ENCODE peak calls at places on chromosome 13, in six cellular contexts. One of them, this sample, is unnamed.

GRCh38 chr13:44303681-44304432 is 69.8 kb upstream of the SERP2 start:
- DNase-seq in GM12878: no peak
- DNase-seq in A549: no peak
- DNase-seq in left ventricle myocardium inferior: peak; percentile 78
- DNase-seq in H9: no peak
- DNase-seq in GM23338: no peak
- DNase-seq in this sample: peak; percentile 39

GRCh38 chr13:26459276-26460131 is 98.0 kb upstream of the WASF3 start:
- DNase-seq in left ventricle myocardium inferior: peak; percentile 79
- DNase-seq in GM23338: no peak
- DNase-seq in H9: no peak
- DNase-seq in GM12878: no peak
- DNase-seq in A549: no peak
- DNase-seq in this sample: no peak

GRCh38 chr13:78437781-78438180 is 165.6 kb downstream of the POU4F1 start:
- DNase-seq in GM12878: no peak
- DNase-seq in A549: no peak
- DNase-seq in H9: no peak
- DNase-seq in left ventricle myocardium inferior: no peak
- DNase-seq in GM23338: no peak
- DNase-seq in this sample: no peak

GRCh38 chr13:114062341-114062740 is 70.1 kb downstream of the RASA3 start:
- DNase-seq in A549: no peak
- DNase-seq in H9: no peak
- DNase-seq in GM12878: no peak
- DNase-seq in GM23338: no peak
- DNase-seq in left ventricle myocardium inferior: no peak
- DNase-seq in this sample: no peak

GRCh38 chr13:113647351-113648217 is 10.4 kb downstream of the ATP4B start:
- DNase-seq in left ventricle myocardium inferior: peak; percentile 89
- DNase-seq in H9: no peak
- DNase-seq in GM23338: no peak
- DNase-seq in GM12878: no peak
- DNase-seq in A549: peak; percentile 79
- DNase-seq in this sample: peak; percentile 45

GRCh38 chr13:27463500-27463899 is 13.1 kb upstream of the MTIF3 start:
- DNase-seq in GM23338: no peak
- DNase-seq in A549: no peak
- DNase-seq in left ventricle myocardium inferior: no peak
- DNase-seq in H9: no peak
- DNase-seq in GM12878: no peak
- DNase-seq in this sample: no peak

GRCh38 chr13:107678075-107678689 is 537.2 kb downstream of the LIG4 start:
- DNase-seq in H9: no peak
- DNase-seq in GM23338: peak; percentile 39
- DNase-seq in A549: no peak
- DNase-seq in left ventricle myocardium inferior: no peak
- DNase-seq in GM12878: no peak
- DNase-seq in this sample: no peak

GRCh38 chr13:46553521-46553885 is 533 bp downstream of the LRCH1 start:
- DNase-seq in GM12878: no peak
- DNase-seq in left ventricle myocardium inferior: no peak
- DNase-seq in A549: no peak
- DNase-seq in H9: no peak
- DNase-seq in GM23338: peak; percentile 51
- DNase-seq in this sample: peak; percentile 34

GRCh38 chr13:114263590-114263989 is 17.8 kb upstream of the UPF3A start:
- DNase-seq in GM23338: no peak
- DNase-seq in left ventricle myocardium inferior: no peak
- DNase-seq in GM12878: peak; percentile 9
- DNase-seq in A549: no peak
- DNase-seq in H9: no peak
- DNase-seq in this sample: no peak

GRCh38 chr13:26019241-26019640 is 32.6 kb downstream of the SHISA2 start:
- DNase-seq in left ventricle myocardium inferior: no peak
- DNase-seq in H9: no peak
- DNase-seq in GM23338: no peak
- DNase-seq in A549: no peak
- DNase-seq in GM12878: no peak
- DNase-seq in this sample: no peak

GRCh38 chr13:77184455-77184854 is 142.4 kb downstream of the MYCBP2 start:
- DNase-seq in GM12878: peak; percentile 87
- DNase-seq in left ventricle myocardium inferior: no peak
- DNase-seq in H9: no peak
- DNase-seq in A549: no peak
- DNase-seq in GM23338: no peak
- DNase-seq in this sample: no peak

GRCh38 chr13:39417643-39418042 is 185.3 kb downstream of the LHFPL6 start:
- DNase-seq in A549: no peak
- DNase-seq in GM23338: peak; percentile 52
- DNase-seq in H9: peak; percentile 49
- DNase-seq in left ventricle myocardium inferior: no peak
- DNase-seq in GM12878: no peak
- DNase-seq in this sample: peak; percentile 71

GRCh38 chr13:42474954-42475353 is 99.0 kb upstream of the TNFSF11 start:
- DNase-seq in A549: no peak
- DNase-seq in GM12878: no peak
- DNase-seq in left ventricle myocardium inferior: no peak
- DNase-seq in GM23338: no peak
- DNase-seq in H9: no peak
- DNase-seq in this sample: no peak

GRCh38 chr13:95920485-95920884 is 132.7 kb downstream of the UGGT2 start:
- DNase-seq in left ventricle myocardium inferior: no peak
- DNase-seq in GM12878: no peak
- DNase-seq in GM23338: no peak
- DNase-seq in A549: no peak
- DNase-seq in H9: no peak
- DNase-seq in this sample: no peak

GRCh38 chr13:52371736-52372247 is 34.2 kb downstream of the THSD1 start:
- DNase-seq in GM12878: no peak
- DNase-seq in A549: no peak
- DNase-seq in GM23338: no peak
- DNase-seq in H9: no peak
- DNase-seq in left ventricle myocardium inferior: no peak
- DNase-seq in this sample: peak; percentile 79

GRCh38 chr13:21526707-21527454 is 67.8 kb upstream of the ZDHHC20 start:
- DNase-seq in GM12878: no peak
- DNase-seq in A549: no peak
- DNase-seq in left ventricle myocardium inferior: no peak
- DNase-seq in GM23338: no peak
- DNase-seq in H9: no peak
- DNase-seq in this sample: no peak

GRCh38 chr13:44955421-44955820 is 33.9 kb downstream of the NUFIP1 start:
- DNase-seq in A549: no peak
- DNase-seq in GM23338: no peak
- DNase-seq in left ventricle myocardium inferior: peak; percentile 21
- DNase-seq in GM12878: no peak
- DNase-seq in H9: no peak
- DNase-seq in this sample: peak; percentile 43

GRCh38 chr13:47277774-47278173 is 380.9 kb upstream of the HTR2A start:
- DNase-seq in GM12878: no peak
- DNase-seq in left ventricle myocardium inferior: no peak
- DNase-seq in GM23338: no peak
- DNase-seq in A549: no peak
- DNase-seq in H9: no peak
- DNase-seq in this sample: no peak

GRCh38 chr13:27381601-27382000 is 42.8 kb upstream of the GTF3A start:
- DNase-seq in H9: no peak
- DNase-seq in left ventricle myocardium inferior: no peak
- DNase-seq in A549: no peak
- DNase-seq in GM23338: peak; percentile 21
- DNase-seq in GM12878: no peak
- DNase-seq in this sample: no peak

GRCh38 chr13:19023115-19023514 is 158.5 kb downstream of the TUBA3C start:
- DNase-seq in H9: no peak
- DNase-seq in GM12878: no peak
- DNase-seq in left ventricle myocardium inferior: no peak
- DNase-seq in A549: no peak
- DNase-seq in GM23338: no peak
- DNase-seq in this sample: no peak

GRCh38 chr13:110323172-110323851 is 16.2 kb downstream of the COL4A2 start:
- DNase-seq in H9: peak; percentile 40
- DNase-seq in GM12878: no peak
- DNase-seq in A549: peak; percentile 61
- DNase-seq in left ventricle myocardium inferior: no peak
- DNase-seq in GM23338: peak; percentile 67
- DNase-seq in this sample: no peak
- TF ChIP-seq CTCF in H9: peak; percentile 60
- TF ChIP-seq CTCF in GM12878: no peak
- TF ChIP-seq CTCF in A549: no peak
- TF ChIP-seq CTCF in left ventricle myocardium inferior: peak; percentile 18
- TF ChIP-seq CTCF in GM23338: no peak
- TF ChIP-seq CTCF in this sample: no peak

GRCh38 chr13:97298816-97299215 is 76.7 kb downstream of the MBNL2 start:
- DNase-seq in GM12878: no peak
- DNase-seq in H9: no peak
- DNase-seq in GM23338: no peak
- DNase-seq in A549: no peak
- DNase-seq in left ventricle myocardium inferior: no peak
- DNase-seq in this sample: no peak
- H3K27ac ChIP-seq in GM12878: no peak overlapping the region
- H3K27ac ChIP-seq in H9: no peak overlapping the region
- H3K27ac ChIP-seq in GM23338: no peak overlapping the region
- H3K27ac ChIP-seq in A549: peak overlapping the region; percentile 1
- H3K27ac ChIP-seq in left ventricle myocardium inferior: no peak overlapping the region
- H3K27ac ChIP-seq in this sample: no peak overlapping the region

GRCh38 chr13:36192166-36192565 is 22.2 kb downstream of the SOHLH2 start:
- DNase-seq in left ventricle myocardium inferior: no peak
- DNase-seq in GM12878: no peak
- DNase-seq in GM23338: peak; percentile 41
- DNase-seq in H9: no peak
- DNase-seq in A549: no peak
- DNase-seq in this sample: peak; percentile 9
- TF ChIP-seq CTCF in left ventricle myocardium inferior: no peak
- TF ChIP-seq CTCF in GM12878: no peak
- TF ChIP-seq CTCF in GM23338: no peak
- TF ChIP-seq CTCF in H9: no peak
- TF ChIP-seq CTCF in A549: no peak
- TF ChIP-seq CTCF in this sample: no peak

GRCh38 chr13:37163626-37164365 is 58.3 kb upstream of the CSNK1A1L start:
- DNase-seq in GM23338: no peak
- DNase-seq in H9: no peak
- DNase-seq in A549: no peak
- DNase-seq in left ventricle myocardium inferior: no peak
- DNase-seq in GM12878: no peak
- DNase-seq in this sample: no peak

GRCh38 chr13:37164635-37165034 is 59.2 kb upstream of the CSNK1A1L start:
- DNase-seq in left ventricle myocardium inferior: no peak
- DNase-seq in GM12878: no peak
- DNase-seq in GM23338: peak; percentile 21
- DNase-seq in H9: no peak
- DNase-seq in A549: no peak
- DNase-seq in this sample: no peak

GRCh38 chr13:37168922-37169321 is 63.5 kb upstream of the CSNK1A1L start:
- DNase-seq in GM23338: no peak
- DNase-seq in left ventricle myocardium inferior: no peak
- DNase-seq in H9: no peak
- DNase-seq in A549: no peak
- DNase-seq in GM12878: no peak
- DNase-seq in this sample: no peak

GRCh38 chr13:37173214-37173613 is 67.8 kb upstream of the CSNK1A1L start:
- DNase-seq in left ventricle myocardium inferior: no peak
- DNase-seq in GM23338: peak; percentile 28
- DNase-seq in A549: no peak
- DNase-seq in GM12878: no peak
- DNase-seq in H9: no peak
- DNase-seq in this sample: peak; percentile 39

GRCh38 chr13:37168151-37168550 is 62.7 kb upstream of the CSNK1A1L start:
- DNase-seq in GM23338: no peak
- DNase-seq in A549: no peak
- DNase-seq in H9: no peak
- DNase-seq in GM12878: no peak
- DNase-seq in left ventricle myocardium inferior: no peak
- DNase-seq in this sample: no peak
- H3K27ac ChIP-seq in GM23338: no peak overlapping the region
- H3K27ac ChIP-seq in A549: no peak overlapping the region
- H3K27ac ChIP-seq in H9: no peak overlapping the region
- H3K27ac ChIP-seq in GM12878: no peak overlapping the region
- H3K27ac ChIP-seq in left ventricle myocardium inferior: no peak overlapping the region
- H3K27ac ChIP-seq in this sample: no peak overlapping the region

GRCh38 chr13:81639984-81640582 is 1299.2 kb upstream of the SPRY2 start:
- DNase-seq in GM12878: no peak
- DNase-seq in H9: no peak
- DNase-seq in GM23338: peak; percentile 36
- DNase-seq in left ventricle myocardium inferior: no peak
- DNase-seq in A549: peak; percentile 1
- DNase-seq in this sample: no peak
- TF ChIP-seq CTCF in GM12878: peak; percentile 52
- TF ChIP-seq CTCF in H9: peak; percentile 73
- TF ChIP-seq CTCF in GM23338: peak; percentile 64
- TF ChIP-seq CTCF in left ventricle myocardium inferior: no peak
- TF ChIP-seq CTCF in A549: peak; percentile 8
- TF ChIP-seq CTCF in this sample: no peak

GRCh38 chr13:106143392-106143791 is 392.1 kb downstream of the EFNB2 start:
- DNase-seq in GM23338: no peak
- DNase-seq in H9: no peak
- DNase-seq in A549: no peak
- DNase-seq in GM12878: no peak
- DNase-seq in left ventricle myocardium inferior: no peak
- DNase-seq in this sample: no peak
- H3K27ac ChIP-seq in GM23338: no peak overlapping the region
- H3K27ac ChIP-seq in H9: no peak overlapping the region
- H3K27ac ChIP-seq in A549: no peak overlapping the region
- H3K27ac ChIP-seq in GM12878: no peak overlapping the region
- H3K27ac ChIP-seq in left ventricle myocardium inferior: no peak overlapping the region
- H3K27ac ChIP-seq in this sample: no peak overlapping the region

GRCh38 chr13:110743687-110744086 is 30.2 kb downstream of the ING1 start:
- DNase-seq in A549: no peak
- DNase-seq in GM23338: no peak
- DNase-seq in left ventricle myocardium inferior: no peak
- DNase-seq in GM12878: no peak
- DNase-seq in H9: no peak
- DNase-seq in this sample: no peak

GRCh38 chr13:110748271-110748670 is 34.8 kb downstream of the ING1 start:
- DNase-seq in left ventricle myocardium inferior: no peak
- DNase-seq in GM23338: peak; percentile 24
- DNase-seq in GM12878: no peak
- DNase-seq in A549: no peak
- DNase-seq in H9: no peak
- DNase-seq in this sample: no peak

GRCh38 chr13:110746443-110746842 is 32.9 kb downstream of the ING1 start:
- DNase-seq in left ventricle myocardium inferior: no peak
- DNase-seq in GM12878: no peak
- DNase-seq in GM23338: no peak
- DNase-seq in A549: no peak
- DNase-seq in H9: no peak
- DNase-seq in this sample: no peak
- TF ChIP-seq CTCF in left ventricle myocardium inferior: no peak
- TF ChIP-seq CTCF in GM12878: no peak
- TF ChIP-seq CTCF in GM23338: no peak
- TF ChIP-seq CTCF in A549: no peak
- TF ChIP-seq CTCF in H9: no peak
- TF ChIP-seq CTCF in this sample: no peak

GRCh38 chr13:50131998-50132936 is 117.0 kb downstream of the KCNRG start:
- DNase-seq in A549: no peak
- DNase-seq in H9: peak; percentile 57
- DNase-seq in GM12878: no peak
- DNase-seq in left ventricle myocardium inferior: no peak
- DNase-seq in GM23338: peak; percentile 78
- DNase-seq in this sample: peak; percentile 4
- H3K27ac ChIP-seq in A549: no peak overlapping the region
- H3K27ac ChIP-seq in H9: no peak overlapping the region
- H3K27ac ChIP-seq in GM12878: no peak overlapping the region
- H3K27ac ChIP-seq in left ventricle myocardium inferior: no peak overlapping the region
- H3K27ac ChIP-seq in GM23338: no peak overlapping the region
- H3K27ac ChIP-seq in this sample: no peak overlapping the region

This sample was measured in cardiac muscle cell.